ENCODE peak calls at places on chromosomes 7 and 10, in four cellular contexts. Y, A, V and U are unnamed samples. For H3K9me3, the result is how much of the 10 kb centered on the place peaks cover.

GRCh38 chr7:152459724-152460251 is 24.0 kb upstream of the KMT2C start:
- DNase-seq in A (no peak), Y (no peak), V (no peak), U (no peak)

GRCh38 chr10:1404236-1404952 is 332.9 kb downstream of the ADARB2 start:
- DNase-seq in Y (no peak), A (no peak), V (no peak), U (no peak)

GRCh38 chr7:101299511-101300464 is 21.8 kb downstream of the IFT22 start:
- DNase-seq in Y (no peak), A (no peak), V (no peak), U (no peak)

GRCh38 chr10:127762925-127763324 is 25.9 kb downstream of the FOXI2 start:
- DNase-seq in V (no peak), A (no peak), Y (no peak), U (no peak)

GRCh38 chr10:125000366-125001312 is 58.7 kb downstream of the ZRANB1 start:
- DNase-seq in V (no peak), A (no peak), Y (no peak), U (no peak)

GRCh38 chr10:393346-393745 is 258.1 kb downstream of the ZMYND11 start:
- DNase-seq in Y (no peak), A (no peak), V (no peak), U (no peak)

GRCh38 chr10:86888585-86889381 is 68.6 kb downstream of the MMRN2 start:
- DNase-seq in A (no peak), V (no peak), Y (peak), U (no peak)

GRCh38 chr7:50659329-50659965 is 94.2 kb upstream of the DDC start:
- DNase-seq in Y (no peak), A (no peak), V (no peak), U (no peak)

GRCh38 chr7:30841801-30842541 is 69.7 kb upstream of the AQP1 start:
- DNase-seq in Y (no peak), V (no peak), A (no peak), U (no peak)

GRCh38 chr10:121155742-121156141 is 304.6 kb downstream of the WDR11 start:
- DNase-seq in V (no peak), Y (no peak), A (no peak), U (no peak)

GRCh38 chr7:22586806-22587180 is 86.8 kb upstream of the STEAP1B start:
- DNase-seq in V (no peak), Y (peak), A (no peak), U (no peak)

GRCh38 chr7:44633254-44634186 is 27.1 kb downstream of the OGDH start:
- DNase-seq in V (peak), A (peak), Y (no peak), U (peak)

GRCh38 chr7:66376264-66376945 is 171.3 kb downstream of the TPST1 start:
- DNase-seq in V (no peak), A (no peak), Y (no peak), U (no peak)

GRCh38 chr7:28570970-28571288 is 158.6 kb downstream of the CREB5 start:
- DNase-seq in Y (no peak), V (no peak), A (no peak), U (no peak)

GRCh38 chr7:22582860-22583640 is 83.1 kb upstream of the STEAP1B start:
- DNase-seq in A (peak), Y (peak), V (no peak), U (no peak)

GRCh38 chr7:107937514-107937913 is 46.5 kb downstream of the DLD start:
- DNase-seq in V (no peak), Y (no peak), A (no peak), U (no peak)

GRCh38 chr10:104638861-104639594 is 2.1 kb upstream of the SORCS3 start:
- DNase-seq in V (no peak), A (no peak), Y (peak), U (no peak)

GRCh38 chr10:124381011-124381591 is 37.6 kb downstream of the OAT start:
- DNase-seq in V (no peak), A (no peak), Y (no peak), U (no peak)

GRCh38 chr7:90552521-90552920 is 43.6 kb upstream of the CDK14 start:
- DNase-seq in Y (peak), A (no peak), V (no peak), U (no peak)

GRCh38 chr7:142717453-142717852 is 31.8 kb upstream of the PRSS1 start:
- DNase-seq in V (peak), Y (no peak), A (no peak), U (no peak)

GRCh38 chr7:142884285-142884637 is 1.3 kb downstream of the TRPV6 start:
- DNase-seq in Y (no peak), V (no peak), A (no peak), U (no peak)

GRCh38 chr7:107659666-107660065 is 962 bp upstream of the SLC26A4 start:
- DNase-seq in A (peak), V (no peak), Y (no peak), U (no peak)

GRCh38 chr10:46308666-46309450 is 22.1 kb downstream of the ANTXRL start:
- DNase-seq in A (no peak), V (no peak), Y (no peak), U (no peak)

GRCh38 chr10:54585572-54585971 is 215.5 kb downstream of the PCDH15 start:
- DNase-seq in Y (no peak), A (no peak), V (no peak), U (no peak)

GRCh38 chr10:114631678-114632417 is 26.2 kb downstream of the ABLIM1 start:
- DNase-seq in A (no peak), Y (peak), V (peak), U (peak)

GRCh38 chr7:144720139-144720538 is 115.7 kb downstream of the TPK1 start:
- DNase-seq in V (no peak), A (no peak), Y (peak), U (no peak)

GRCh38 chr7:157827863-157828160 is 491.0 kb downstream of the DNAJB6 start:
- DNase-seq in Y (no peak), V (no peak), A (no peak), U (no peak)
- H3K9me3 ChIP-seq in Y (under half), V (under half), A (half or more), U (under half)

DNA sequence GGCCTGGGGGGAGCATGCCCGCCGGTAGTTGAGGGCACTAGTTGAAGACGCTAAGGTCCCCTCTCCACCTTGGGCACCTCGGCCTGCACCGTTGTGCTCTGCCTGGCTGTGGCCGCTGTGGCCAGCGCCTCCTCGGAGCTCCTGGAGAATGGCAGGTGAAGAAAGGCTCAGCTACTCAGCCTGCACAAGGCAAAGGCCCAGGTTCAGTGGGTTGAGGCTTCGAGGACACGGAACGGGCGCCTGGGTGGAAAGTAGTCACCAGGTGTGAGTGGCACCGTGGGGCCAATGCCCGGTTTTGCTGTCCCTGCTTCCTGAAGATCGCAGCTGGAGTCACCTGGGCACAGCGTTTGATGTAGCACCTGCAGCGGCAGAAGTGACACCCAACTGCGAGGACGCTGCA is 12.4 kb upstream of the ZNF716 start:
- DNase-seq in Y (no peak), V (no peak), A (no peak), U (no peak)
- H3K9me3 ChIP-seq in Y (under half), V (under half), A (under half), U (under half)

GRCh38 chr7:99390941-99391602 is 16.5 kb downstream of the ARPC1B start:
- DNase-seq in Y (no peak), V (no peak), A (no peak), U (no peak)

GRCh38 chr7:99394188-99394502 is 14.3 kb downstream of the PDAP1 start:
- DNase-seq in A (no peak), V (no peak), Y (no peak), U (no peak)

GRCh38 chr7:99393363-99394187 is 14.8 kb downstream of the PDAP1 start:
- DNase-seq in A (no peak), Y (peak), V (no peak), U (no peak)

GRCh38 chr7:99392046-99392445 is 16.4 kb downstream of the PDAP1 start:
- DNase-seq in Y (no peak), V (no peak), A (no peak), U (no peak)

GRCh38 chr7:99392659-99393362 is 15.6 kb downstream of the PDAP1 start:
- DNase-seq in A (no peak), V (peak), Y (peak), U (peak)
- H3K9me3 ChIP-seq in A (under half), V (under half), Y (under half), U (under half)

GRCh38 chr10:126214679-126215078 is 173.6 kb downstream of the ADAM12 start:
- DNase-seq in Y (no peak), V (no peak), A (no peak), U (no peak)
- H3K9me3 ChIP-seq in Y (under half), V (under half), A (under half), U (under half)

GRCh38 chr7:24125765-24126164 is 158.2 kb upstream of the NPY start:
- DNase-seq in V (no peak), Y (no peak), A (no peak), U (no peak)

GRCh38 chr7:24119852-24120251 is 164.1 kb upstream of the NPY start:
- DNase-seq in Y (no peak), A (no peak), V (no peak), U (no peak)

GRCh38 chr7:24127930-24128329 is 156.1 kb upstream of the NPY start:
- DNase-seq in V (no peak), A (no peak), Y (no peak), U (no peak)

GRCh38 chr7:24123061-24123460 is 160.9 kb upstream of the NPY start:
- DNase-seq in A (peak), Y (peak), V (no peak), U (no peak)
- H3K9me3 ChIP-seq in A (under half), Y (under half), V (under half), U (under half)